ENCODE peak calls at places on chromosomes 5 and 9, in eight cellular contexts. Y is left ventricle myocardium inferior, B is neural progenitor cell, L is A549, W is cardiac muscle cell, G is uterus, V is PC-9, O is body of pancreas. K is an unnamed sample.

GRCh38 chr5:60703944-60704343 is 4.0 kb upstream of the DEPDC1B start:
- DNase-seq in Y (no peak), B (no peak), L (no peak), W (no peak), G (no peak), V (no peak), O (no peak), K (no peak)

GRCh38 chr9:99021512-99021911 is 77.8 kb downstream of the COL15A1 start:
- DNase-seq in Y (no peak), B (no peak), L (no peak), W (no peak), G (no peak), V (no peak), O (no peak), K (no peak)

GRCh38 chr5:172941067-172941516 is 18.1 kb upstream of the RPL26L1 start:
- DNase-seq in Y (no peak), B (no peak), L (no peak), W (peak), G (no peak), V (no peak), O (no peak), K (peak)

GRCh38 chr9:109382182-109382581 is 61.3 kb upstream of the EPB41L4B start:
- DNase-seq in Y (no peak), B (no peak), L (no peak), W (no peak), G (no peak), V (no peak), O (no peak), K (no peak)

GRCh38 chr9:90141723-90142122 is 500.9 kb downstream of the DIRAS2 start:
- DNase-seq in Y (no peak), B (peak), L (no peak), W (peak), G (no peak), V (no peak), O (no peak), K (peak)

GRCh38 chr9:78470741-78471140 is 173.8 kb downstream of the PSAT1 start:
- DNase-seq in Y (no peak), B (no peak), L (no peak), W (no peak), G (no peak), V (no peak), O (no peak), K (no peak)

GRCh38 chr5:21680661-21681060 is 1172.5 kb downstream of the CDH12 start:
- DNase-seq in Y (no peak), B (no peak), L (no peak), W (no peak), G (no peak), V (no peak), O (no peak), K (peak)

GRCh38 chr5:174362514-174362913 is 317.0 kb downstream of the NSG2 start:
- DNase-seq in Y (no peak), B (no peak), L (no peak), W (no peak), G (no peak), V (no peak), O (no peak), K (no peak)

GRCh38 chr9:131598121-131598520 is 52.8 kb downstream of the PRRT1B start:
- DNase-seq in Y (peak), B (no peak), L (no peak), W (no peak), G (no peak), V (no peak), O (peak), K (no peak)

GRCh38 chr9:15416880-15417279 is 5.8 kb upstream of the SNAPC3 start:
- DNase-seq in Y (no peak), B (peak), L (no peak), W (peak), G (peak), V (peak), O (peak), K (peak)

GRCh38 chr5:10288600-10289213 is 19.0 kb downstream of the CMBL start:
- DNase-seq in Y (peak), B (no peak), L (no peak), W (peak), G (no peak), V (peak), O (peak), K (no peak)

GRCh38 chr5:133565993-133566392 is 46.3 kb downstream of the FSTL4 start:
- DNase-seq in Y (no peak), B (peak), L (no peak), W (peak), G (no peak), V (peak), O (peak), K (peak)

GRCh38 chr9:74496819-74497749 is at the start of gene RORB:
- DNase-seq in Y (peak), B (peak), L (no peak), W (peak), G (peak), V (peak), O (peak), K (peak)

GRCh38 chr5:39415186-39415585 is 9.6 kb downstream of the DAB2 start:
- DNase-seq in Y (no peak), B (no peak), L (no peak), W (no peak), G (no peak), V (no peak), O (no peak), K (no peak)

GRCh38 chr5:99037668-99038067 is 108.9 kb upstream of the CHD1 start:
- DNase-seq in Y (no peak), B (no peak), L (no peak), W (no peak), G (no peak), V (peak), O (no peak), K (peak)

GRCh38 chr5:639584-640213 is 27.6 kb downstream of the CEP72 start:
- DNase-seq in Y (no peak), B (no peak), L (no peak), W (no peak), G (no peak), V (no peak), O (no peak), K (no peak)

GRCh38 chr9:98834386-98834785 is 26.9 kb downstream of the GALNT12 start:
- DNase-seq in Y (no peak), B (no peak), L (no peak), W (no peak), G (no peak), V (no peak), O (no peak), K (no peak)

GRCh38 chr5:72702881-72703434 is 113.5 kb upstream of the TNPO1 start:
- DNase-seq in Y (no peak), B (no peak), L (no peak), W (no peak), G (no peak), V (no peak), O (no peak), K (no peak)

GRCh38 chr5:110478899-110479298 is 247.6 kb downstream of the TMEM232 start:
- DNase-seq in Y (no peak), B (no peak), L (no peak), W (no peak), G (no peak), V (no peak), O (no peak), K (peak)

GRCh38 chr5:4533457-4534105 is 606.5 kb upstream of the ADAMTS16 start:
- DNase-seq in Y (no peak), B (no peak), L (no peak), W (no peak), G (no peak), V (no peak), O (no peak), K (no peak)

GRCh38 chr5:147169399-147169798 is 65.4 kb upstream of the STK32A start:
- DNase-seq in Y (no peak), B (no peak), L (no peak), W (no peak), G (no peak), V (no peak), O (peak), K (peak)

GRCh38 chr5:78661691-78662090 is 13.1 kb upstream of the LHFPL2 start:
- DNase-seq in Y (no peak), B (no peak), L (no peak), W (no peak), G (no peak), V (no peak), O (no peak), K (no peak)

GRCh38 chr9:97846347-97846746 is 6.7 kb upstream of the FOXE1 start:
- DNase-seq in Y (no peak), B (no peak), L (no peak), W (no peak), G (no peak), V (no peak), O (no peak), K (no peak)

GRCh38 chr5:124923131-124923530 is 176.7 kb upstream of the ZNF608 start:
- DNase-seq in Y (no peak), B (peak), L (no peak), W (peak), G (no peak), V (no peak), O (peak), K (peak)

DNA sequence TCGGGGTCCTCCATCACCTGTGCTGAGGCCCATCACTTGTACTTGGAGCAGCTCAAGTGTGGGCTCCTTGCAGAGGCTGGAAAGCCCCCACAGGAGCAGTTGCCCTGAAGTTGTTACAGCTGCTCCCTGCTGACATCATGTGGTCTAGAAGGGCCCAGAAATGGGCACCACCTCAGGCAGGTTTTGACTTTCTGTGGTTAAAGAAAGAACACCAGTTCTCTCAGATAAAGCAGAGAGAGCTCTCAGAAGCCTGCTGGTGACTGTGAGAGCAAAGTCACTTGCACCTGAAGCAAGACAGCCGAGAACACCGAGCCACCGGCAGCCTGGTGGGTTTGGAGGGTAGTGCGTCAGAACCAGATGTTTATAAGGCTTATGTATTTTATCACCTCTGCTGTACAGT is 70.4 kb downstream of the MVB12B start:
- DNase-seq in Y (no peak), B (no peak), L (peak), W (no peak), G (no peak), V (no peak), O (no peak), K (no peak)
- TF ChIP-seq CTCF in Y (no peak), B (no peak), L (peak), W (no peak), G (no peak), V (no peak), O (no peak), K (peak)

DNA sequence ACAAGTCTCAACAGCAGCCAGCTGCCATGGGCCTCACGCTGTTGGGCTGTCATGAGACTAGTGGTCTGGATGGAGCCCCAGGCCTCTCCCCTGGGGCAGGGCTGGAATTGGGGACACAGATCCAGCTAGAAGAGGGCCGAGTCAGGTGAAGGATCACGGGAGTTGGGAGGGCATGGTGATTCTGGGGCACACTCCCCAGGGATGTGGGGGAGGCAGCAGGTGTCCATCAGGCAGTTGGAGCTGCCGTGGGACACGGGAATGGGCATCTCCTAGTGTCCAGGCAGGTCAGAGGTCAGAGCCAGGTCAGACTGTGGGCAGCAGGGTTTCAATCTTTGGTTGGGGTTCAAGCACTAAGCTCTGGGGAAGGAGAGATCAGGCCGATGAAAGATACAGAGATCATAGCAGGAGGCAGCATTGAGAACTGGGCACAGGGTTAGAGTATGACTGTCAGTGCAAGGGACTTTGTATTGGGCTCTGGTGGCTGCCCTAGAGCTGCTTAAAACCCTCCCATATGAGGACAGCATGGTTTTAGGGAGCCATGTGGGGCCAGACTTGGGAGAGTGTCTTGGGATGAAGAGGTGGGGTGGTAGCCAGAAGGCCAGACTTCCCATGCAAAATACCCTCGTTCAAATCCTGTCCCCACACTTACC is 59.2 kb downstream of the ARHGEF37 start:
- DNase-seq in Y (no peak), B (no peak), L (no peak), W (no peak), G (peak), V (no peak), O (no peak), K (no peak)
- H3K4me3 ChIP-seq in Y (peak), B (no peak), L (no peak), W (no peak), G (peak), V (no peak), O (no peak), K (no peak)

GRCh38 chr5:136077046-136077445 is 48.3 kb downstream of the TGFBI start:
- DNase-seq in Y (no peak), B (no peak), L (no peak), W (no peak), G (no peak), V (no peak), O (no peak), K (no peak)
- TF ChIP-seq CTCF in Y (no peak), B (no peak), L (no peak), W (no peak), G (no peak), V (no peak), O (no peak), K (no peak)

GRCh38 chr5:74200560-74200959 is 440.0 kb downstream of the ENC1 start:
- DNase-seq in Y (no peak), B (no peak), L (no peak), W (no peak), G (no peak), V (no peak), O (no peak), K (no peak)
- H3K4me3 ChIP-seq in Y (no peak), B (no peak), L (no peak), W (no peak), G (no peak), V (peak), O (no peak), K (no peak)

GRCh38 chr9:36866840-36867239 is 167.2 kb downstream of the PAX5 start:
- DNase-seq in Y (no peak), B (no peak), L (peak), W (no peak), G (no peak), V (no peak), O (no peak), K (no peak)
- TF ChIP-seq CTCF in Y (no peak), B (peak), L (no peak), W (no peak), G (no peak), V (no peak), O (no peak), K (peak)

GRCh38 chr5:69042915-69043795 is 50.7 kb upstream of the SLC30A5 start:
- DNase-seq in Y (peak), B (peak), L (peak), W (peak), G (peak), V (peak), O (peak), K (peak)
- H3K4me3 ChIP-seq in Y (peak), B (peak), L (peak), W (peak), G (peak), V (peak), O (no peak), K (peak)

DNA sequence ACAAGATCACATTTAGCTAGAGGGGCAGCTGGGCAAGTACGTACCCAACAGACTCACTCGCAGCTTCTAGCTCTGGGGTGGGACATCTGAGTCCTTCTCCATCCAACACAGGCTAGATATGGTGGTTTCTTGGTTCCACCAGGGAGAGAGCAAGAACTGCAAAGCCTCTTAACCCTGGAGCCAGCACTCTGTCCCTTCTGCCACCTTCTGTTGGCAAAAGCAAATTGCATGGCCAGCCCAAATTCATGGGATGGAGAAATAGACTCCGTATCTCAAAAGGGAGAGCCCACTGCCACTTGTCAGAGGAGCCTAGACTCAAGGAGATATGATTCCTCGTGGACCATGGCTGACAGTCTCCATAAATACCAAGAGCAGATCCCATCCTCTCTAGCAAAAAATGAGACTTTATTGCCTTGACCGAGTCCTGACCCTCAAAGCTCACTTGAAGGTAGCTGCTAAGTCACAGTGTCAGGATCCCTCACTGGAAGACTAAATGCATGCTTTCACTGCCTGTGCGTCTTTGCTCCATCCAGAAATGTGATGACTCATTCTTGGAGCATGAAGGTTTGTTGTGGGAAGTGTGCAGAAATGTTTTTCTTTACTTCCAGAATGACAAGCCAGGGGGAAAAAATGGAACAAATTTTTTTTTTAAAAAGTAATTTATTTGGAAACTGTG is 28.8 kb upstream of the ROR2 start:
- DNase-seq in Y (no peak), B (peak), L (peak), W (peak), G (no peak), V (peak), O (peak), K (peak)
- TF ChIP-seq CTCF in Y (peak), B (peak), L (peak), W (peak), G (no peak), V (peak), O (peak), K (peak)

GRCh38 chr5:87190041-87190440 is 77.6 kb upstream of the RASA1 start:
- DNase-seq in Y (no peak), B (no peak), L (no peak), W (no peak), G (no peak), V (no peak), O (no peak), K (no peak)

GRCh38 chr5:87195616-87196015 is 72.1 kb upstream of the RASA1 start:
- DNase-seq in Y (no peak), B (no peak), L (no peak), W (no peak), G (no peak), V (no peak), O (no peak), K (peak)

GRCh38 chr5:87191645-87192044 is 76.0 kb upstream of the RASA1 start:
- DNase-seq in Y (no peak), B (no peak), L (no peak), W (no peak), G (no peak), V (no peak), O (no peak), K (no peak)

GRCh38 chr5:87190687-87191086 is 77.0 kb upstream of the RASA1 start:
- DNase-seq in Y (no peak), B (no peak), L (no peak), W (no peak), G (no peak), V (no peak), O (no peak), K (no peak)

DNA sequence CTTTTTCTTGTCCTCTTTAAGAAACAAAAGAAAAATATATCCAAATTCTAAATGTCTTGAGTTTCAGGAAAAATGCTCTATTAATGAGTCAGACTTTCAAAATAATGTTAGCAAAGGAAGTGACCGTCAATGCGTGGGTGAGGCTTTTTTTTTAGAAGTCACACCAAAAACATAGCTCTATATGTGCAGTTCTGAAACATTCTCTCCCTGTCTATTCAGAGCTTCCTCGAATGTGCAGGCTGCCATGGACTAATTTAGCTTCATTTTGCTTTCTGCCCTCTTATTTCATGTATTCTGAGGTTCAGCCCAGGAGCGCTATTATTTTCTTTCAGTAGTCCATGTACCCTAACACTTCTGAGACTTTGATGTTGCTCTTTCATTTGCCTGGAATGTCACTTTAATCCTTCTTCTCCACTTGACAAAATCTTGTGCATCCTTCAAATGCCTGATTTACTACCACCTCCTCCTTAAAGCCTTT is 72.5 kb upstream of the RASA1 start:
- DNase-seq in Y (no peak), B (no peak), L (no peak), W (no peak), G (no peak), V (no peak), O (no peak), K (peak)
- H3K4me3 ChIP-seq in Y (no peak), B (no peak), L (no peak), W (no peak), G (no peak), V (no peak), O (no peak), K (no peak)

GRCh38 chr9:114834386-114834785 is 28.5 kb upstream of the TNFSF15 start:
- DNase-seq in Y (no peak), B (no peak), L (no peak), W (no peak), G (no peak), V (no peak), O (no peak), K (peak)
- TF ChIP-seq CTCF in Y (no peak), B (no peak), L (no peak), W (no peak), G (no peak), V (no peak), O (no peak), K (no peak)